ENCODE peak calls at places on chromosome 19, in nine cellular contexts. One of them, this sample, is unnamed.

GRCh38 chr19:17719730-17720486 is 628 bp downstream of the MAP1S start:
- DNase-seq in T-helper 1 cell: no peak
- DNase-seq in fibroblast of mammary gland: no peak
- DNase-seq in choroid plexus epithelial cell: no peak
- DNase-seq in AG09309: no peak
- DNase-seq in brain microvascular endothelial cell: no peak
- DNase-seq in NCI-H2029: peak; percentile 51
- DNase-seq in NB4: peak; percentile 37
- DNase-seq in HT1080: no peak
- DNase-seq in this sample: no peak

GRCh38 chr19:40457953-40458596 is 7.5 kb downstream of the BLVRB start:
- DNase-seq in T-helper 1 cell: no peak
- DNase-seq in fibroblast of mammary gland: no peak
- DNase-seq in choroid plexus epithelial cell: no peak
- DNase-seq in AG09309: no peak
- DNase-seq in brain microvascular endothelial cell: no peak
- DNase-seq in NCI-H2029: no peak
- DNase-seq in NB4: no peak
- DNase-seq in HT1080: no peak
- DNase-seq in this sample: no peak

GRCh38 chr19:54473071-54473941 is at the start of gene CDC42EP5:
- DNase-seq in T-helper 1 cell: no peak
- DNase-seq in fibroblast of mammary gland: peak; percentile 78
- DNase-seq in choroid plexus epithelial cell: peak; percentile 92
- DNase-seq in AG09309: peak; percentile 72
- DNase-seq in brain microvascular endothelial cell: peak; percentile 69
- DNase-seq in NCI-H2029: no peak
- DNase-seq in NB4: no peak
- DNase-seq in HT1080: peak; percentile 41
- DNase-seq in this sample: no peak

GRCh38 chr19:3094638-3095374 is 644 bp downstream of the GNA11 start:
- DNase-seq in T-helper 1 cell: peak; percentile 13
- DNase-seq in fibroblast of mammary gland: peak; percentile 17
- DNase-seq in choroid plexus epithelial cell: peak; percentile 39
- DNase-seq in AG09309: no peak
- DNase-seq in brain microvascular endothelial cell: no peak
- DNase-seq in NCI-H2029: no peak
- DNase-seq in NB4: peak; percentile 51
- DNase-seq in HT1080: no peak
- DNase-seq in this sample: no peak

GRCh38 chr19:5219551-5220304 is 120.9 kb downstream of the PTPRS start:
- DNase-seq in T-helper 1 cell: no peak
- DNase-seq in fibroblast of mammary gland: no peak
- DNase-seq in choroid plexus epithelial cell: no peak
- DNase-seq in AG09309: no peak
- DNase-seq in brain microvascular endothelial cell: no peak
- DNase-seq in NCI-H2029: no peak
- DNase-seq in NB4: no peak
- DNase-seq in HT1080: no peak
- DNase-seq in this sample: no peak

GRCh38 chr19:5217171-5217570 is 123.4 kb downstream of the PTPRS start:
- DNase-seq in T-helper 1 cell: no peak
- DNase-seq in fibroblast of mammary gland: no peak
- DNase-seq in choroid plexus epithelial cell: no peak
- DNase-seq in AG09309: no peak
- DNase-seq in brain microvascular endothelial cell: no peak
- DNase-seq in NCI-H2029: no peak
- DNase-seq in NB4: no peak
- DNase-seq in HT1080: no peak
- DNase-seq in this sample: no peak

GRCh38 chr19:16825312-16826168 is 3.7 kb upstream of the SIN3B start:
- DNase-seq in T-helper 1 cell: no peak
- DNase-seq in fibroblast of mammary gland: peak; percentile 87
- DNase-seq in choroid plexus epithelial cell: peak; percentile 85
- DNase-seq in AG09309: no peak
- DNase-seq in brain microvascular endothelial cell: peak; percentile 50
- DNase-seq in NCI-H2029: peak; percentile 11
- DNase-seq in NB4: no peak
- DNase-seq in HT1080: no peak
- DNase-seq in this sample: no peak

GRCh38 chr19:33904681-33905080 is 108.0 kb downstream of the KCTD15 start:
- DNase-seq in T-helper 1 cell: no peak
- DNase-seq in fibroblast of mammary gland: no peak
- DNase-seq in choroid plexus epithelial cell: peak; percentile 93
- DNase-seq in AG09309: no peak
- DNase-seq in brain microvascular endothelial cell: peak; percentile 53
- DNase-seq in NCI-H2029: no peak
- DNase-seq in NB4: no peak
- DNase-seq in HT1080: peak; percentile 37
- DNase-seq in this sample: no peak

GRCh38 chr19:14023404-14024235 is 4.3 kb upstream of the RLN3 start:
- DNase-seq in T-helper 1 cell: no peak
- DNase-seq in fibroblast of mammary gland: no peak
- DNase-seq in choroid plexus epithelial cell: peak; percentile 73
- DNase-seq in AG09309: no peak
- DNase-seq in brain microvascular endothelial cell: peak; percentile 39
- DNase-seq in NCI-H2029: no peak
- DNase-seq in NB4: peak; percentile 87
- DNase-seq in HT1080: peak; percentile 74
- DNase-seq in this sample: peak; percentile 52

GRCh38 chr19:38247126-38247525 is 9.0 kb downstream of the PPP1R14A start:
- DNase-seq in T-helper 1 cell: no peak
- DNase-seq in fibroblast of mammary gland: peak; percentile 28
- DNase-seq in choroid plexus epithelial cell: no peak
- DNase-seq in AG09309: no peak
- DNase-seq in brain microvascular endothelial cell: no peak
- DNase-seq in NCI-H2029: no peak
- DNase-seq in NB4: no peak
- DNase-seq in HT1080: no peak
- DNase-seq in this sample: no peak

GRCh38 chr19:32798201-32798600 is 71.4 kb downstream of the SLC7A9 start:
- DNase-seq in T-helper 1 cell: no peak
- DNase-seq in fibroblast of mammary gland: no peak
- DNase-seq in choroid plexus epithelial cell: no peak
- DNase-seq in AG09309: no peak
- DNase-seq in brain microvascular endothelial cell: no peak
- DNase-seq in NCI-H2029: peak; percentile 66
- DNase-seq in NB4: no peak
- DNase-seq in HT1080: no peak
- DNase-seq in this sample: no peak

GRCh38 chr19:16263115-16263839 is 61.3 kb upstream of the KLF2 start:
- DNase-seq in T-helper 1 cell: no peak
- DNase-seq in fibroblast of mammary gland: no peak
- DNase-seq in choroid plexus epithelial cell: no peak
- DNase-seq in AG09309: no peak
- DNase-seq in brain microvascular endothelial cell: no peak
- DNase-seq in NCI-H2029: no peak
- DNase-seq in NB4: peak; percentile 39
- DNase-seq in HT1080: no peak
- DNase-seq in this sample: no peak

GRCh38 chr19:46495789-46496099 is at the start of gene PNMA8B:
- DNase-seq in T-helper 1 cell: no peak
- DNase-seq in fibroblast of mammary gland: no peak
- DNase-seq in choroid plexus epithelial cell: peak; percentile 65
- DNase-seq in AG09309: no peak
- DNase-seq in brain microvascular endothelial cell: peak; percentile 34
- DNase-seq in NCI-H2029: peak; percentile 61
- DNase-seq in NB4: no peak
- DNase-seq in HT1080: no peak
- DNase-seq in this sample: no peak

GRCh38 chr19:55255618-55256423 is 3.0 kb downstream of the PPP6R1 start:
- DNase-seq in T-helper 1 cell: peak; percentile 32
- DNase-seq in fibroblast of mammary gland: peak; percentile 81
- DNase-seq in choroid plexus epithelial cell: no peak
- DNase-seq in AG09309: no peak
- DNase-seq in brain microvascular endothelial cell: peak; percentile 15
- DNase-seq in NCI-H2029: no peak
- DNase-seq in NB4: peak; percentile 77
- DNase-seq in HT1080: peak; percentile 49
- DNase-seq in this sample: peak; percentile 31

GRCh38 chr19:54063350-54064078 is at the start of gene VSTM1:
- DNase-seq in T-helper 1 cell: no peak
- DNase-seq in fibroblast of mammary gland: no peak
- DNase-seq in choroid plexus epithelial cell: no peak
- DNase-seq in AG09309: no peak
- DNase-seq in brain microvascular endothelial cell: no peak
- DNase-seq in NCI-H2029: no peak
- DNase-seq in NB4: no peak
- DNase-seq in HT1080: no peak
- DNase-seq in this sample: no peak

GRCh38 chr19:29483944-29484581 is 41.7 kb upstream of the VSTM2B start:
- DNase-seq in T-helper 1 cell: no peak
- DNase-seq in fibroblast of mammary gland: no peak
- DNase-seq in choroid plexus epithelial cell: no peak
- DNase-seq in AG09309: no peak
- DNase-seq in brain microvascular endothelial cell: no peak
- DNase-seq in NCI-H2029: no peak
- DNase-seq in NB4: no peak
- DNase-seq in HT1080: no peak
- DNase-seq in this sample: no peak

GRCh38 chr19:42467437-42467760 is 24.7 kb upstream of the CXCL17 start:
- DNase-seq in T-helper 1 cell: no peak
- DNase-seq in fibroblast of mammary gland: peak; percentile 43
- DNase-seq in choroid plexus epithelial cell: no peak
- DNase-seq in AG09309: no peak
- DNase-seq in brain microvascular endothelial cell: no peak
- DNase-seq in NCI-H2029: no peak
- DNase-seq in NB4: no peak
- DNase-seq in HT1080: no peak
- DNase-seq in this sample: no peak

GRCh38 chr19:18440421-18440877 is 2.5 kb upstream of the ISYNA1 start:
- DNase-seq in T-helper 1 cell: no peak
- DNase-seq in fibroblast of mammary gland: no peak
- DNase-seq in choroid plexus epithelial cell: no peak
- DNase-seq in AG09309: no peak
- DNase-seq in brain microvascular endothelial cell: no peak
- DNase-seq in NCI-H2029: no peak
- DNase-seq in NB4: peak; percentile 60
- DNase-seq in HT1080: peak; percentile 33
- DNase-seq in this sample: no peak

GRCh38 chr19:50567052-50567841 is 988 bp downstream of the LRRC4B start:
- DNase-seq in T-helper 1 cell: no peak
- DNase-seq in fibroblast of mammary gland: no peak
- DNase-seq in choroid plexus epithelial cell: no peak
- DNase-seq in AG09309: no peak
- DNase-seq in brain microvascular endothelial cell: no peak
- DNase-seq in NCI-H2029: no peak
- DNase-seq in NB4: no peak
- DNase-seq in HT1080: no peak
- DNase-seq in this sample: no peak

GRCh38 chr19:20558011-20558410 is 7.6 kb downstream of the ZNF737 start:
- DNase-seq in T-helper 1 cell: no peak
- DNase-seq in fibroblast of mammary gland: no peak
- DNase-seq in choroid plexus epithelial cell: no peak
- DNase-seq in AG09309: no peak
- DNase-seq in brain microvascular endothelial cell: no peak
- DNase-seq in NCI-H2029: no peak
- DNase-seq in NB4: peak; percentile 9
- DNase-seq in HT1080: no peak
- DNase-seq in this sample: peak; percentile 15

GRCh38 chr19:31501427-31502195 is 152.4 kb upstream of the TSHZ3 start:
- DNase-seq in T-helper 1 cell: no peak
- DNase-seq in fibroblast of mammary gland: no peak
- DNase-seq in choroid plexus epithelial cell: no peak
- DNase-seq in AG09309: no peak
- DNase-seq in brain microvascular endothelial cell: no peak
- DNase-seq in NCI-H2029: no peak
- DNase-seq in NB4: no peak
- DNase-seq in HT1080: no peak
- DNase-seq in this sample: no peak

GRCh38 chr19:49499030-49499670 is 2.9 kb downstream of the RPS11 start:
- DNase-seq in T-helper 1 cell: no peak
- DNase-seq in fibroblast of mammary gland: no peak
- DNase-seq in choroid plexus epithelial cell: no peak
- DNase-seq in AG09309: no peak
- DNase-seq in brain microvascular endothelial cell: no peak
- DNase-seq in NCI-H2029: no peak
- DNase-seq in NB4: no peak
- DNase-seq in HT1080: no peak
- DNase-seq in this sample: no peak

GRCh38 chr19:11767633-11768133 is 883 bp downstream of the ZNF441 start:
- DNase-seq in T-helper 1 cell: peak; percentile 1
- DNase-seq in fibroblast of mammary gland: peak; percentile 33
- DNase-seq in choroid plexus epithelial cell: peak; percentile 39
- DNase-seq in AG09309: no peak
- DNase-seq in brain microvascular endothelial cell: peak; percentile 9
- DNase-seq in NCI-H2029: no peak
- DNase-seq in NB4: peak; percentile 53
- DNase-seq in HT1080: peak; percentile 5
- DNase-seq in this sample: peak; percentile 4

GRCh38 chr19:959935-960502 is 24.1 kb upstream of the WDR18 start:
- DNase-seq in T-helper 1 cell: no peak
- DNase-seq in fibroblast of mammary gland: no peak
- DNase-seq in choroid plexus epithelial cell: no peak
- DNase-seq in AG09309: no peak
- DNase-seq in brain microvascular endothelial cell: no peak
- DNase-seq in NCI-H2029: no peak
- DNase-seq in NB4: no peak
- DNase-seq in HT1080: no peak
- DNase-seq in this sample: no peak

GRCh38 chr19:38107129-38107528 is 116.9 kb downstream of the DPF1 start:
- DNase-seq in T-helper 1 cell: no peak
- DNase-seq in fibroblast of mammary gland: no peak
- DNase-seq in choroid plexus epithelial cell: no peak
- DNase-seq in AG09309: no peak
- DNase-seq in brain microvascular endothelial cell: no peak
- DNase-seq in NCI-H2029: no peak
- DNase-seq in NB4: no peak
- DNase-seq in HT1080: no peak
- DNase-seq in this sample: no peak

GRCh38 chr19:58009301-58009665 is 6.7 kb upstream of the ZNF606 start:
- DNase-seq in T-helper 1 cell: no peak
- DNase-seq in fibroblast of mammary gland: no peak
- DNase-seq in choroid plexus epithelial cell: no peak
- DNase-seq in AG09309: no peak
- DNase-seq in brain microvascular endothelial cell: no peak
- DNase-seq in NCI-H2029: no peak
- DNase-seq in NB4: no peak
- DNase-seq in HT1080: no peak
- DNase-seq in this sample: no peak

GRCh38 chr19:10508707-10509106 is 5.6 kb upstream of the KEAP1 start:
- DNase-seq in T-helper 1 cell: no peak
- DNase-seq in fibroblast of mammary gland: peak; percentile 56
- DNase-seq in choroid plexus epithelial cell: no peak
- DNase-seq in AG09309: no peak
- DNase-seq in brain microvascular endothelial cell: no peak
- DNase-seq in NCI-H2029: no peak
- DNase-seq in NB4: no peak
- DNase-seq in HT1080: peak; percentile 50
- DNase-seq in this sample: no peak

GRCh38 chr19:16449330-16449961 is 22.3 kb downstream of the EPS15L1 start:
- DNase-seq in T-helper 1 cell: no peak
- DNase-seq in fibroblast of mammary gland: no peak
- DNase-seq in choroid plexus epithelial cell: peak; percentile 68
- DNase-seq in AG09309: no peak
- DNase-seq in brain microvascular endothelial cell: no peak
- DNase-seq in NCI-H2029: no peak
- DNase-seq in NB4: peak; percentile 81
- DNase-seq in HT1080: peak; percentile 56
- DNase-seq in this sample: peak; percentile 33

GRCh38 chr19:34173145-34173956 is 1.0 kb downstream of the LSM14A start:
- DNase-seq in T-helper 1 cell: no peak
- DNase-seq in fibroblast of mammary gland: peak; percentile 39
- DNase-seq in choroid plexus epithelial cell: peak; percentile 72
- DNase-seq in AG09309: no peak
- DNase-seq in brain microvascular endothelial cell: no peak
- DNase-seq in NCI-H2029: peak; percentile 26
- DNase-seq in NB4: peak; percentile 48
- DNase-seq in HT1080: peak; percentile 27
- DNase-seq in this sample: peak; percentile 15

GRCh38 chr19:50333737-50334617 is 4.8 kb upstream of the KCNC3 start:
- DNase-seq in T-helper 1 cell: peak; percentile 75
- DNase-seq in fibroblast of mammary gland: no peak
- DNase-seq in choroid plexus epithelial cell: no peak
- DNase-seq in AG09309: no peak
- DNase-seq in brain microvascular endothelial cell: no peak
- DNase-seq in NCI-H2029: peak; percentile 86
- DNase-seq in NB4: no peak
- DNase-seq in HT1080: no peak
- DNase-seq in this sample: no peak

GRCh38 chr19:10861118-10861651 is 10.2 kb upstream of the CARM1 start:
- DNase-seq in T-helper 1 cell: peak; percentile 17
- DNase-seq in fibroblast of mammary gland: no peak
- DNase-seq in choroid plexus epithelial cell: peak; percentile 56
- DNase-seq in AG09309: no peak
- DNase-seq in brain microvascular endothelial cell: peak; percentile 45
- DNase-seq in NCI-H2029: no peak
- DNase-seq in NB4: peak; percentile 67
- DNase-seq in HT1080: peak; percentile 23
- DNase-seq in this sample: peak; percentile 27

This sample was measured in AML-193.